ENCODE peak calls at places on chromosomes 16 and 17, in seven cellular contexts. Q is HTR-8/SVneo; S is iris pigment epithelial cell; N is COR-L47; A is lower lobe of right lung; R is NCI-H2171; W is stimulated activated CD4-positive, alpha-beta T cell treated with anti-CD3 and anti-CD28 coated beads, Interleukin-4, amount 100 ng/mL, for 4 hours. V is an unnamed sample.

GRCh38 chr17:75412455-75413317 is 7.2 kb upstream of the GRB2 start:
- DNase-seq in S (peak; percentile 63), Q (peak; percentile 77), N (peak; percentile 68), A (no peak), W (peak; percentile 52), R (peak; percentile 57), V (peak; percentile 74)

GRCh38 chr16:49012961-49013726 is 268.5 kb downstream of the CBLN1 start:
- DNase-seq in R (peak; percentile 87), N (no peak), A (no peak), Q (no peak), S (no peak), W (no peak), V (no peak)

GRCh38 chr17:15941781-15942180 is 3.1 kb upstream of the ADORA2B start:
- DNase-seq in A (no peak), S (peak; percentile 57), Q (no peak), R (no peak), W (no peak), N (no peak), V (no peak)

GRCh38 chr16:62597874-62598273 is 561.6 kb upstream of the CDH8 start:
- DNase-seq in Q (no peak), R (no peak), W (no peak), S (no peak), N (no peak), A (no peak), V (no peak)

GRCh38 chr16:80804061-80804450 is 342 bp downstream of the CDYL2 start:
- DNase-seq in Q (peak; percentile 8), A (peak; percentile 78), R (no peak), S (peak; percentile 53), W (peak; percentile 65), N (peak; percentile 8), V (peak; percentile 34)

GRCh38 chr17:17567114-17567513 is 24.4 kb downstream of the PEMT start:
- DNase-seq in Q (no peak), A (no peak), R (no peak), W (no peak), N (no peak), S (no peak), V (no peak)

GRCh38 chr16:85055503-85056210 is 28.1 kb downstream of the KIAA0513 start:
- DNase-seq in Q (peak; percentile 61), A (peak; percentile 79), N (no peak), S (peak; percentile 80), R (no peak), W (peak; percentile 48), V (no peak)

GRCh38 chr17:57342141-57342540 is 85.8 kb downstream of the MSI2 start:
- DNase-seq in A (no peak), R (no peak), Q (no peak), S (no peak), W (no peak), N (peak; percentile 76), V (peak; percentile 4)

GRCh38 chr17:8436169-8436932 is 667 bp downstream of the NDEL1 start:
- DNase-seq in R (peak; percentile 44), N (no peak), Q (peak; percentile 70), A (peak; percentile 85), S (peak; percentile 54), W (peak; percentile 57), V (peak; percentile 35)

GRCh38 chr17:802481-802880 is 20.3 kb downstream of the MRM3 start:
- DNase-seq in Q (no peak), N (no peak), S (no peak), W (no peak), R (no peak), A (no peak), V (no peak)

GRCh38 chr17:66625321-66625767 is 209.6 kb upstream of the CACNG5 start:
- DNase-seq in A (no peak), N (peak; percentile 8), W (no peak), S (peak; percentile 25), Q (peak; percentile 74), R (no peak), V (no peak)

GRCh38 chr17:69882281-69882680 is 192.7 kb upstream of the KCNJ16 start:
- DNase-seq in W (no peak), S (no peak), Q (no peak), R (no peak), N (no peak), A (no peak), V (no peak)

GRCh38 chr16:77596243-77596642 is 126.1 kb upstream of the NUDT7 start:
- DNase-seq in N (no peak), S (peak; percentile 60), A (no peak), Q (no peak), R (no peak), W (no peak), V (no peak)

V was measured in NCI-H146.